ENCODE peak calls at places on chromosome 11, in ten cellular contexts. R is fibroblast of the aortic adventitia, W is GM12865, I is endothelial cell, T is mucosa of descending colon, K is heart left ventricle, S is neural progenitor cell, O is astrocyte of the cerebellum, C is transverse colon, E is tibial artery. M is an unnamed sample.

GRCh38 chr11:120337133-120337895 is 1.1 kb downstream of the ARHGEF12 start:
- DNase-seq in O (no peak), K (peak), W (peak), E (peak), I (peak), R (no peak), T (no peak), S (peak), C (peak), M (peak)

GRCh38 chr11:83002047-83002446 is 69.7 kb downstream of the RAB30 start:
- DNase-seq in O (no peak), W (no peak), S (no peak), K (no peak), T (no peak), R (peak), C (no peak), I (no peak), E (no peak), M (no peak)

GRCh38 chr11:110362916-110363574 is 66.6 kb upstream of the RDX start:
- DNase-seq in I (peak), T (no peak), E (no peak), O (no peak), W (peak), S (peak), C (no peak), R (no peak), K (peak), M (peak)

GRCh38 chr11:78459738-78460137 is 42.1 kb upstream of the GAB2 start:
- DNase-seq in R (no peak), K (no peak), T (no peak), S (no peak), C (no peak), O (no peak), W (no peak), I (no peak), E (no peak), M (no peak)

GRCh38 chr11:79953629-79954028 is 512.8 kb upstream of the TENM4 start:
- DNase-seq in R (no peak), K (no peak), T (no peak), I (no peak), S (no peak), C (no peak), W (no peak), O (no peak), E (no peak), M (no peak)

GRCh38 chr11:65427691-65428577 is 5.3 kb downstream of the NEAT1 start:
- DNase-seq in I (no peak), C (peak), S (no peak), R (peak), W (peak), K (no peak), O (no peak), E (peak), T (no peak), M (no peak)

GRCh38 chr11:35158371-35159081 is 19.6 kb downstream of the CD44 start:
- DNase-seq in S (no peak), I (peak), E (no peak), W (no peak), C (peak), O (no peak), R (peak), T (no peak), K (peak), M (no peak)

GRCh38 chr11:78935408-78936101 is 360.9 kb upstream of the NARS2 start:
- DNase-seq in C (no peak), E (no peak), W (no peak), R (no peak), S (no peak), T (no peak), K (no peak), O (no peak), I (no peak), M (no peak)

GRCh38 chr11:20158597-20159257 is 1.5 kb downstream of the DBX1 start:
- DNase-seq in W (peak), O (peak), R (peak), K (peak), C (peak), E (no peak), I (peak), T (no peak), S (peak), M (peak)

GRCh38 chr11:9081153-9081552 is 10.2 kb downstream of the SCUBE2 start:
- DNase-seq in O (no peak), K (no peak), T (no peak), W (peak), I (no peak), S (no peak), E (no peak), C (no peak), R (no peak), M (no peak)

GRCh38 chr11:36153581-36153980 is 135.6 kb downstream of the COMMD9 start:
- DNase-seq in W (no peak), O (no peak), E (no peak), I (no peak), C (no peak), T (no peak), K (no peak), R (no peak), S (no peak), M (no peak)

GRCh38 chr11:33552756-33553155 is 147.9 kb downstream of the C11orf91 start:
- DNase-seq in E (no peak), W (no peak), I (no peak), C (no peak), K (no peak), T (no peak), R (no peak), O (no peak), S (no peak), M (no peak)

GRCh38 chr11:81895258-81895657 is 838.4 kb downstream of the FAM181B start:
- DNase-seq in R (no peak), E (no peak), C (no peak), K (no peak), O (no peak), I (no peak), W (no peak), S (no peak), T (no peak), M (no peak)

GRCh38 chr11:102497061-102497460 is 33.5 kb downstream of the MMP7 start:
- DNase-seq in I (no peak), E (no peak), W (no peak), O (no peak), K (no peak), R (peak), T (no peak), C (no peak), S (no peak), M (no peak)

GRCh38 chr11:25981998-25982397 is 349.9 kb upstream of the ANO3 start:
- DNase-seq in S (peak), E (no peak), C (no peak), T (no peak), W (peak), I (peak), O (peak), R (peak), K (no peak), M (no peak)

GRCh38 chr11:92861641-92862040 is 107.8 kb upstream of the MTNR1B start:
- DNase-seq in C (no peak), K (no peak), O (no peak), I (no peak), T (no peak), R (no peak), S (peak), E (no peak), W (no peak), M (no peak)

GRCh38 chr11:127815316-127815715 is 772.0 kb downstream of the ETS1 start:
- DNase-seq in I (no peak), W (no peak), R (no peak), C (no peak), O (no peak), K (no peak), T (no peak), S (no peak), E (no peak), M (no peak)

GRCh38 chr11:16098827-16099226 is 257.5 kb downstream of the SOX6 start:
- DNase-seq in E (no peak), I (no peak), C (no peak), K (no peak), S (no peak), O (no peak), W (no peak), T (no peak), R (no peak), M (no peak)

GRCh38 chr11:62713343-62713742 is 5.9 kb downstream of the GNG3 start:
- DNase-seq in I (no peak), E (peak), O (no peak), T (peak), R (no peak), C (peak), K (no peak), W (no peak), S (no peak), M (no peak)

GRCh38 chr11:102592634-102593581 is 32.2 kb downstream of the MMP20 start:
- DNase-seq in T (no peak), E (no peak), W (peak), S (peak), C (no peak), O (no peak), I (no peak), K (no peak), R (peak), M (no peak)

GRCh38 chr11:97355230-97355629 is 965.4 kb downstream of the JRKL start:
- DNase-seq in W (no peak), C (no peak), O (no peak), E (no peak), S (no peak), K (no peak), T (no peak), I (no peak), R (no peak), M (no peak)

GRCh38 chr11:87535513-87535912 is 497.8 kb downstream of the TMEM135 start:
- DNase-seq in E (no peak), I (no peak), S (no peak), W (no peak), R (no peak), O (no peak), C (no peak), K (no peak), T (no peak), M (no peak)

GRCh38 chr11:44564198-44564597 is 1.3 kb upstream of the CD82 start:
- DNase-seq in T (no peak), K (no peak), I (no peak), O (no peak), C (peak), S (no peak), W (no peak), R (no peak), E (peak), M (no peak)

GRCh38 chr11:44566559-44566949 is 1.1 kb downstream of the CD82 start:
- DNase-seq in S (no peak), E (no peak), T (no peak), C (no peak), I (no peak), O (no peak), W (no peak), K (no peak), R (no peak), M (no peak)

GRCh38 chr11:44564653-44565007 is 833 bp upstream of the CD82 start:
- DNase-seq in K (peak), W (no peak), E (peak), O (peak), C (peak), R (peak), S (no peak), I (no peak), T (peak), M (no peak)

GRCh38 chr11:44565746-44566558 is 489 bp downstream of the CD82 start:
- DNase-seq in W (no peak), S (no peak), C (no peak), E (no peak), R (no peak), O (no peak), T (no peak), I (no peak), K (no peak), M (no peak)

GRCh38 chr11:44565008-44565745 is at the start of gene CD82:
- DNase-seq in O (peak), T (peak), S (peak), C (peak), K (peak), I (peak), R (peak), W (peak), E (peak), M (peak)
- TF ChIP-seq CTCF in O (peak), T (peak), S (peak), C (peak), K (peak), I (peak), R (peak), W (peak), E (peak), M (peak)

GRCh38 chr11:14414470-14415461 is 55.8 kb upstream of the RRAS2 start:
- DNase-seq in T (no peak), S (no peak), R (no peak), W (peak), C (no peak), E (no peak), K (no peak), I (no peak), O (no peak), M (no peak)
- TF ChIP-seq CTCF in T (no peak), S (no peak), R (peak), W (no peak), C (no peak), E (no peak), K (no peak), I (no peak), O (peak), M (no peak)

GRCh38 chr11:96044747-96045146 is 120.8 kb upstream of the MTMR2 start:
- DNase-seq in I (no peak), T (no peak), O (no peak), C (no peak), E (no peak), S (no peak), R (no peak), K (no peak), W (no peak), M (no peak)

GRCh38 chr11:96049426-96049825 is 125.5 kb upstream of the MTMR2 start:
- DNase-seq in R (peak), I (no peak), O (no peak), S (no peak), E (no peak), T (no peak), C (no peak), K (no peak), W (no peak), M (no peak)

GRCh38 chr11:96045622-96046456 is 121.9 kb upstream of the MTMR2 start:
- DNase-seq in E (peak), T (no peak), O (peak), S (peak), W (no peak), K (peak), I (peak), C (no peak), R (peak), M (no peak)

GRCh38 chr11:96044311-96044710 is 120.4 kb upstream of the MTMR2 start:
- DNase-seq in I (no peak), C (no peak), E (no peak), W (no peak), R (no peak), T (no peak), S (no peak), K (no peak), O (no peak), M (no peak)
- TF ChIP-seq CTCF in I (no peak), C (no peak), E (no peak), W (no peak), R (no peak), T (no peak), S (no peak), K (no peak), O (no peak), M (no peak)

GRCh38 chr11:108222686-108223448 is at the start of gene ATM:
- DNase-seq in I (peak), S (peak), T (peak), E (peak), C (peak), R (peak), W (peak), O (peak), K (peak), M (peak)

GRCh38 chr11:108218912-108219783 is 3.3 kb downstream of the NPAT start:
- DNase-seq in W (no peak), K (no peak), E (no peak), R (no peak), I (no peak), C (no peak), T (no peak), S (peak), O (no peak), M (no peak)

GRCh38 chr11:108221401-108221800 is 1.0 kb downstream of the NPAT start:
- DNase-seq in E (no peak), W (no peak), I (no peak), R (peak), K (no peak), S (peak), C (no peak), T (no peak), O (no peak), M (no peak)

GRCh38 chr11:108221981-108222685 is at the start of gene NPAT:
- DNase-seq in W (peak), R (no peak), C (no peak), E (peak), S (no peak), I (no peak), O (no peak), T (no peak), K (no peak), M (peak)

GRCh38 chr11:108220721-108221346 is 1.6 kb downstream of the NPAT start:
- DNase-seq in E (no peak), T (no peak), C (no peak), O (no peak), R (peak), I (no peak), W (peak), S (no peak), K (no peak), M (no peak)
- TF ChIP-seq CTCF in E (no peak), T (no peak), C (no peak), O (no peak), R (peak), I (no peak), W (peak), S (no peak), K (no peak), M (no peak)

GRCh38 chr11:104819603-104820002 is 78.7 kb downstream of the CASP12 start:
- DNase-seq in T (no peak), C (no peak), S (no peak), E (no peak), K (no peak), I (no peak), R (no peak), W (no peak), O (no peak), M (no peak)

GRCh38 chr11:104826772-104827171 is 71.5 kb downstream of the CASP12 start:
- DNase-seq in T (no peak), I (no peak), O (no peak), R (no peak), E (no peak), W (no peak), K (no peak), C (no peak), S (no peak), M (no peak)

GRCh38 chr11:104823638-104824037 is 74.6 kb downstream of the CASP12 start:
- DNase-seq in R (no peak), W (no peak), C (no peak), O (no peak), S (no peak), I (no peak), T (no peak), E (no peak), K (no peak), M (no peak)
- TF ChIP-seq CTCF in R (no peak), W (no peak), C (no peak), O (no peak), S (no peak), I (no peak), T (no peak), E (no peak), K (peak), M (no peak)

DNA sequence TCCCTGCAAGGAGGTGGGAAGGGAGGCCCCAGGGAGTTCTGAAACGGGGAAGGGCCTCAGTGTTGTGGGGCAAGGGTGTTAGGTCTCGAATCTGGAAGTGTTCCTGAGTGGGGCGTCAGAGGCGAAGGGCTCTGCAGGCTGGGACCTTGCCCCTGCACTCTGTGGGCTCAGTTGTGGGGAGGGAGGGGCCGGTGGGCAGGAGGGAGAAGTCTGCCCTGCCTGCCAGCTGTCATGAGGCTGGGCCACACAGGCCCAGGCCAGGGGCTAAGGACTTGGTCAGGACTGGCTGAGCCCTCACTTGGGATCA is at the start of gene CRACR2B:
- DNase-seq in E (no peak), R (no peak), W (peak), C (peak), T (peak), K (no peak), S (no peak), O (no peak), I (no peak), M (no peak)
- TF ChIP-seq CTCF in E (no peak), R (no peak), W (no peak), C (no peak), T (no peak), K (no peak), S (no peak), O (no peak), I (no peak), M (no peak)

GRCh38 chr11:60915250-60915914 is 1.4 kb downstream of the TMEM109 start:
- DNase-seq in R (peak), C (peak), T (peak), K (peak), S (peak), I (peak), E (peak), W (peak), O (no peak), M (peak)
- TF ChIP-seq CTCF in R (peak), C (no peak), T (no peak), K (peak), S (peak), I (no peak), E (peak), W (peak), O (peak), M (no peak)

DNA sequence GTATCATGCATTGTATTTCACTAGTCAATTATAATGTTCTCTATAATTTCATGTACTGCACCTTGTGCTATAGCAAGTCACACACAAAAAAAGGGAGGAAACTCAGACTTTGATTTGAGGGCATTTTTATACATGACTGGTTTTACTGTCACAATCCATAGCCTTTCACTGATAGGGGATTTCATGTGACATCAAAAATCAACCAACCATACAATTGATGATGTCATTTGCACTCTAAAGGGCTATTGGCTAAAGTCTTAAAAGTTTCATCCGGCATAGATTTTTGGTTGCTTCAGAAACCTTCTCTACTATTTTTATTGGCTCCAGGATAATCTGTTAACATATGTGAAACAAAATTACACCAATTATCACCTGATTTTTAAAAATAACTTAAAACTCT is 237.8 kb downstream of the DCDC1 start:
- DNase-seq in E (no peak), S (no peak), O (no peak), I (no peak), T (no peak), R (no peak), K (no peak), W (no peak), C (no peak), M (no peak)
- TF ChIP-seq CTCF in E (no peak), S (no peak), O (no peak), I (no peak), T (no peak), R (no peak), K (no peak), W (no peak), C (no peak), M (no peak)

M was measured in glutamatergic neuron.